ENCODE peak calls at places on chromosome 2, in four cellular contexts. G is IMR-90, A is H9, N is H1. C is an unnamed sample.

GRCh38 chr2:174607584-174607983 is 10.0 kb upstream of the WIPF1 start:
- DNase-seq in G (no peak), A (no peak), N (no peak), C (no peak)

GRCh38 chr2:42804891-42805290 is 12.5 kb upstream of the HAAO start:
- DNase-seq in G (no peak), A (no peak), N (no peak), C (no peak)

GRCh38 chr2:200600549-200601212 is 14.9 kb downstream of the AOX1 start:
- DNase-seq in G (peak), A (no peak), N (no peak), C (no peak)

GRCh38 chr2:195671563-195671962 is 14.5 kb downstream of the SLC39A10 start:
- DNase-seq in G (peak), A (no peak), N (no peak), C (peak)

GRCh38 chr2:70300771-70301343 is 1.0 kb downstream of the FAM136A start:
- DNase-seq in G (no peak), A (no peak), N (no peak), C (no peak)

GRCh38 chr2:17309741-17310339 is 208.4 kb downstream of the RAD51AP2 start:
- DNase-seq in G (peak), A (peak), N (no peak), C (peak)

GRCh38 chr2:1234731-1235308 is 178.4 kb upstream of the TPO start:
- DNase-seq in G (peak), A (no peak), N (no peak), C (no peak)

GRCh38 chr2:72220170-72220569 is 72.5 kb upstream of the CYP26B1 start:
- DNase-seq in G (no peak), A (peak), N (peak), C (peak)

GRCh38 chr2:75523313-75524275 is 37.1 kb downstream of the EVA1A start:
- DNase-seq in G (peak), A (no peak), N (no peak), C (no peak)

GRCh38 chr2:239504643-239505235 is 103.9 kb upstream of the HDAC4 start:
- DNase-seq in G (no peak), A (no peak), N (no peak), C (no peak)

GRCh38 chr2:31122133-31122532 is 16.1 kb downstream of the GALNT14 start:
- DNase-seq in G (no peak), A (no peak), N (no peak), C (no peak)

GRCh38 chr2:60964651-60965513 is 52.6 kb upstream of the PEX13 start:
- DNase-seq in G (no peak), A (no peak), N (no peak), C (no peak)

GRCh38 chr2:36492216-36492945 is 105.6 kb downstream of the FEZ2 start:
- DNase-seq in G (peak), A (no peak), N (no peak), C (no peak)

GRCh38 chr2:212528106-212528856 is 10.3 kb downstream of the ERBB4 start:
- DNase-seq in G (no peak), A (no peak), N (no peak), C (no peak)

GRCh38 chr2:1282552-1282951 is 130.7 kb upstream of the TPO start:
- DNase-seq in G (no peak), A (no peak), N (no peak), C (peak)

GRCh38 chr2:174554514-174555119 is 43.0 kb downstream of the WIPF1 start:
- DNase-seq in G (no peak), A (no peak), N (no peak), C (no peak)

GRCh38 chr2:163200726-163201125 is 362.2 kb upstream of the KCNH7 start:
- DNase-seq in G (no peak), A (no peak), N (no peak), C (no peak)

DNA sequence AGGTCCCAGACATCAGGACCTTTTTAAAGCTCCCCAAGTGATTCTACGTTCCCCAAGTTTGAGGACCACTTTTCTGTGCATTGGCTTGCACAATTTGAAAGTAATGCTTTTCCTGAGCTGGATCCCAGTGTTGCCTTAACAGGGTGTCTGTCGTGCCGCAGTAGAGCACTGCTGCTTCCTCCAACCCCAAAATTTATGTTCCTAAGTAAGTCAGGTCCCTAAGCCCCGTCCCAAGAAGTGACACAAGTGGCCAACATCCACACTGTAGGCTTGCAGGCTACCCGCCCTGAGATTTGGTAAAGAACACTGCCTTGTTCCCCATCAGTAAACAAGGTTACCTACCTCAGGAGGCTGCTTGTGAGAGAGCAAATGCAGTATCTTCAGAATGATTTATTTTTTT is 2.0 kb downstream of the SFT2D3 start:
- DNase-seq in G (no peak), A (no peak), N (no peak), C (no peak)
- H3K27ac ChIP-seq in G (no peak), A (no peak), N (no peak), C (no peak)

DNA sequence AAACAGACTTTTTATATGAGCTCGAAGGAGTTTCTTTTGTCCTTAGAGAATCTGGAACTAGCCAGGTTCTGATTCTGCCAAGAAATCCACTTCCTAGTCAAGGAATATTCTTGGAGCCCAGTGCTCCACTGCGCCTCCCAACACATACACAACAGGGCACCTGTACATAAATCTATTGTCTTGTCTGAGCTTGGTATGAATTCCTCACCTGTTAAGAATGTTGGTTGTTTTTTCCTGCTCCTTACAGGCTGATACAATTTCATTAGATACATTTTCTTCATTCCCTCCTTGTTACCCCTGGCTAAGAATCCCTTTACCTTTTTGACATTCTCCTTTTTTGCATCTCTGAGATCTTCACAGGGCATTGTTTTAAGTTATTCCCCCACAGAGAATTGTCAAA is 56.0 kb upstream of the FZD7 start:
- DNase-seq in G (no peak), A (no peak), N (no peak), C (no peak)
- H3K56ac ChIP-seq in G (no peak), A (no peak), N (no peak), C (no peak)

GRCh38 chr2:27651056-27651455 is 12.4 kb downstream of the SUPT7L start:
- DNase-seq in G (peak), A (no peak), N (no peak), C (no peak)

GRCh38 chr2:27655155-27655951 is 8.1 kb downstream of the SUPT7L start:
- DNase-seq in G (peak), A (no peak), N (no peak), C (peak)

GRCh38 chr2:27652341-27652740 is 11.1 kb downstream of the SUPT7L start:
- DNase-seq in G (no peak), A (no peak), N (no peak), C (no peak)

GRCh38 chr2:27652790-27653189 is 10.6 kb downstream of the SUPT7L start:
- DNase-seq in G (no peak), A (no peak), N (no peak), C (no peak)

DNA sequence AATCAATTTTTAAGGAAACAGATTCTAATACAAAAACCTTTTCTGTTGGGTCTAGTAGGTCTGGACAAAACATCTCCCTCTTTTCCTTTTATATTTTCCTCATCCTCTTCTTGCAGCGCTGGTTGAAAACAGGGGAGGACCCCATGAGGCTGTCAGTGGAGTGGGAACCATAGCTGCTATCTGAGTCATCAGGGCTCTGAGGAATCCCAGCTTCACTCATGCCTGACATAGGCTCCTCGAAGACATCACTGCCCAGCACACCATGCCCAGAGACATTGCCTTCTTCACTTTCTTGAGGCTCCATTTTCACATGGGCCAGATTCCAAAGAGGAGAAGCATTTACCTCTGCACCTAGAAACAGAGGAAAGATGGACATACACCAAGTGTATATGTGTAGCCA is 10.0 kb downstream of the SUPT7L start:
- DNase-seq in G (peak), A (no peak), N (no peak), C (no peak)
- H3K18ac ChIP-seq in G (no peak), A (no peak), N (no peak), C (no peak)

GRCh38 chr2:105460048-105460732 is 61.3 kb upstream of the FHL2 start:
- DNase-seq in G (no peak), A (no peak), N (no peak), C (no peak)
- H3K27ac ChIP-seq in G (peak), A (no peak), N (no peak), C (no peak)

C was measured in mesendoderm.